ENCODE peak calls at places on chromosome 3, in five cellular contexts. V is endothelial cell, U is progenitor cell of endocrine pancreas, K is neural progenitor cell, J is uterus. O is an unnamed sample.

GRCh38 chr3:94259291-94259690 is 196.4 kb downstream of the NSUN3 start:
- DNase-seq in V (no peak), U (no peak), K (no peak), J (no peak), O (no peak)

GRCh38 chr3:184914628-184915027 is 102.7 kb downstream of the VPS8 start:
- DNase-seq in V (no peak), U (no peak), K (no peak), J (no peak), O (no peak)

GRCh38 chr3:71784201-71784913 is 591 bp downstream of the PROK2 start:
- DNase-seq in V (no peak), U (no peak), K (peak), J (no peak), O (no peak)

GRCh38 chr3:39168156-39168780 is 14.9 kb upstream of the CSRNP1 start:
- DNase-seq in V (no peak), U (no peak), K (no peak), J (no peak), O (no peak)

GRCh38 chr3:143203848-143204247 is 84.3 kb downstream of the CHST2 start:
- DNase-seq in V (no peak), U (no peak), K (no peak), J (no peak), O (no peak)

GRCh38 chr3:151058742-151059141 is 26.7 kb upstream of the MED12L start:
- DNase-seq in V (no peak), U (no peak), K (peak), J (no peak), O (no peak)

GRCh38 chr3:52396011-52396906 is 48.6 kb downstream of the SEMA3G start:
- DNase-seq in V (no peak), U (no peak), K (no peak), J (no peak), O (no peak)

GRCh38 chr3:43155464-43156121 is 49.7 kb upstream of the POMGNT2 start:
- DNase-seq in V (peak), U (peak), K (peak), J (peak), O (peak)

GRCh38 chr3:120604784-120605183 is 8.6 kb downstream of the NDUFB4 start:
- DNase-seq in V (no peak), U (no peak), K (peak), J (no peak), O (no peak)

GRCh38 chr3:29914861-29915524 is 634.1 kb downstream of the RBMS3 start:
- DNase-seq in V (no peak), U (no peak), K (no peak), J (no peak), O (no peak)

GRCh38 chr3:129162729-129163579 is 2.1 kb upstream of the ISY1 start:
- DNase-seq in V (no peak), U (no peak), K (peak), J (no peak), O (no peak)

GRCh38 chr3:173869786-173870185 is 472.2 kb downstream of the NLGN1 start:
- DNase-seq in V (no peak), U (no peak), K (no peak), J (no peak), O (no peak)

GRCh38 chr3:16448691-16449090 is 64.8 kb downstream of the RFTN1 start:
- DNase-seq in V (no peak), U (no peak), K (no peak), J (peak), O (no peak)

GRCh38 chr3:67617518-67617917 is 36.9 kb downstream of the SUCLG2 start:
- DNase-seq in V (no peak), U (no peak), K (no peak), J (no peak), O (no peak)